ENCODE peak calls at places on chromosomes 7 and 10, in four cellular contexts. One of them, this sample, is unnamed.

GRCh38 chr7:25849361-25850184 is 302.4 kb upstream of the NFE2L3 start:
- DNase-seq in suprapubic skin: no peak
- DNase-seq in activated CD8-positive, alpha-beta T cell treated with anti-CD3 and anti-CD28 coated beads for 36 hours: no peak
- DNase-seq in NCI-H2081: no peak
- DNase-seq in this sample: no peak

GRCh38 chr10:98338318-98338717 is 70.3 kb upstream of the LOXL4 start:
- DNase-seq in suprapubic skin: no peak
- DNase-seq in activated CD8-positive, alpha-beta T cell treated with anti-CD3 and anti-CD28 coated beads for 36 hours: no peak
- DNase-seq in NCI-H2081: no peak
- DNase-seq in this sample: peak

GRCh38 chr7:117560030-117560429 is 80.2 kb downstream of the CFTR start:
- DNase-seq in suprapubic skin: no peak
- DNase-seq in activated CD8-positive, alpha-beta T cell treated with anti-CD3 and anti-CD28 coated beads for 36 hours: no peak
- DNase-seq in NCI-H2081: no peak
- DNase-seq in this sample: no peak

GRCh38 chr7:22295402-22296264 is 61.3 kb downstream of the RAPGEF5 start:
- DNase-seq in suprapubic skin: no peak
- DNase-seq in activated CD8-positive, alpha-beta T cell treated with anti-CD3 and anti-CD28 coated beads for 36 hours: no peak
- DNase-seq in NCI-H2081: no peak
- DNase-seq in this sample: no peak

GRCh38 chr10:103473261-103473671 is 5.8 kb downstream of the CALHM3 start:
- DNase-seq in suprapubic skin: no peak
- DNase-seq in activated CD8-positive, alpha-beta T cell treated with anti-CD3 and anti-CD28 coated beads for 36 hours: no peak
- DNase-seq in NCI-H2081: no peak
- DNase-seq in this sample: no peak

GRCh38 chr7:1114505-1114904 is 26.6 kb downstream of the GPER1 start:
- DNase-seq in suprapubic skin: no peak
- DNase-seq in activated CD8-positive, alpha-beta T cell treated with anti-CD3 and anti-CD28 coated beads for 36 hours: no peak
- DNase-seq in NCI-H2081: no peak
- DNase-seq in this sample: peak

GRCh38 chr7:135601182-135601581 is 43.5 kb downstream of the NUP205 start:
- DNase-seq in suprapubic skin: no peak
- DNase-seq in activated CD8-positive, alpha-beta T cell treated with anti-CD3 and anti-CD28 coated beads for 36 hours: no peak
- DNase-seq in NCI-H2081: no peak
- DNase-seq in this sample: no peak

GRCh38 chr10:69800665-69801064 is 1.0 kb upstream of the COL13A1 start:
- DNase-seq in suprapubic skin: no peak
- DNase-seq in activated CD8-positive, alpha-beta T cell treated with anti-CD3 and anti-CD28 coated beads for 36 hours: no peak
- DNase-seq in NCI-H2081: no peak
- DNase-seq in this sample: no peak

GRCh38 chr7:128827248-128827958 is 2.8 kb upstream of the FLNC start:
- DNase-seq in suprapubic skin: no peak
- DNase-seq in activated CD8-positive, alpha-beta T cell treated with anti-CD3 and anti-CD28 coated beads for 36 hours: no peak
- DNase-seq in NCI-H2081: no peak
- DNase-seq in this sample: peak

GRCh38 chr10:130190065-130190736 is 54.0 kb downstream of the GLRX3 start:
- DNase-seq in suprapubic skin: peak
- DNase-seq in activated CD8-positive, alpha-beta T cell treated with anti-CD3 and anti-CD28 coated beads for 36 hours: peak
- DNase-seq in NCI-H2081: peak
- DNase-seq in this sample: peak

GRCh38 chr10:101845903-101846302 is 2.3 kb upstream of the KCNIP2 start:
- DNase-seq in suprapubic skin: no peak
- DNase-seq in activated CD8-positive, alpha-beta T cell treated with anti-CD3 and anti-CD28 coated beads for 36 hours: no peak
- DNase-seq in NCI-H2081: no peak
- DNase-seq in this sample: peak

GRCh38 chr7:20578257-20578771 is 37.2 kb upstream of the ABCB5 start:
- DNase-seq in suprapubic skin: no peak
- DNase-seq in activated CD8-positive, alpha-beta T cell treated with anti-CD3 and anti-CD28 coated beads for 36 hours: no peak
- DNase-seq in NCI-H2081: no peak
- DNase-seq in this sample: no peak

GRCh38 chr10:63692205-63692896 is 171.2 kb downstream of the REEP3 start:
- DNase-seq in suprapubic skin: no peak
- DNase-seq in activated CD8-positive, alpha-beta T cell treated with anti-CD3 and anti-CD28 coated beads for 36 hours: no peak
- DNase-seq in NCI-H2081: no peak
- DNase-seq in this sample: no peak

GRCh38 chr10:124516998-124517397 is 55.4 kb downstream of the LHPP start:
- DNase-seq in suprapubic skin: no peak
- DNase-seq in activated CD8-positive, alpha-beta T cell treated with anti-CD3 and anti-CD28 coated beads for 36 hours: no peak
- DNase-seq in NCI-H2081: no peak
- DNase-seq in this sample: no peak

GRCh38 chr10:84352251-84352842 is 24.0 kb downstream of the CCSER2 start:
- DNase-seq in suprapubic skin: no peak
- DNase-seq in activated CD8-positive, alpha-beta T cell treated with anti-CD3 and anti-CD28 coated beads for 36 hours: peak
- DNase-seq in NCI-H2081: peak
- DNase-seq in this sample: peak

GRCh38 chr7:103037476-103037822 is 37.1 kb downstream of the FBXL13 start:
- DNase-seq in suprapubic skin: no peak
- DNase-seq in activated CD8-positive, alpha-beta T cell treated with anti-CD3 and anti-CD28 coated beads for 36 hours: no peak
- DNase-seq in NCI-H2081: no peak
- DNase-seq in this sample: no peak

GRCh38 chr10:72466018-72466417 is 111.3 kb upstream of the DNAJB12 start:
- DNase-seq in suprapubic skin: no peak
- DNase-seq in activated CD8-positive, alpha-beta T cell treated with anti-CD3 and anti-CD28 coated beads for 36 hours: no peak
- DNase-seq in NCI-H2081: no peak
- DNase-seq in this sample: no peak